ENCODE peak calls at places on chromosomes 12 and 14, in five cellular contexts. One of them, this sample, is unnamed.

GRCh38 chr12:76441016-76441415 is 92.8 kb upstream of the BBS10 start:
- DNase-seq in stimulated activated CD4-positive, alpha-beta T cell treated with anti-CD3 and anti-CD28 coated beads, Interleukin-12 subunit alpha, Interleukin-12 subunit beta, amount 100 ng/mL, for 4 hours: no peak
- DNase-seq in nephron progenitor cell: no peak
- DNase-seq in activated naive CD8-positive, alpha-beta T cell treated with anti-CD3 and anti-CD28 coated beads, Interleukin-2, amount 10 ng/mL, durations not matched to agents 7 days and 5 days: no peak
- DNase-seq in neural crest cell: no peak
- DNase-seq in this sample: no peak

GRCh38 chr12:119594399-119594730 is 791 bp downstream of the TMEM233 start:
- DNase-seq in stimulated activated CD4-positive, alpha-beta T cell treated with anti-CD3 and anti-CD28 coated beads, Interleukin-12 subunit alpha, Interleukin-12 subunit beta, amount 100 ng/mL, for 4 hours: no peak
- DNase-seq in nephron progenitor cell: peak; percentile 36
- DNase-seq in activated naive CD8-positive, alpha-beta T cell treated with anti-CD3 and anti-CD28 coated beads, Interleukin-2, amount 10 ng/mL, durations not matched to agents 7 days and 5 days: no peak
- DNase-seq in neural crest cell: no peak
- DNase-seq in this sample: no peak

GRCh38 chr12:65282840-65283239 is 4.4 kb downstream of the MSRB3 start:
- DNase-seq in stimulated activated CD4-positive, alpha-beta T cell treated with anti-CD3 and anti-CD28 coated beads, Interleukin-12 subunit alpha, Interleukin-12 subunit beta, amount 100 ng/mL, for 4 hours: no peak
- DNase-seq in nephron progenitor cell: no peak
- DNase-seq in activated naive CD8-positive, alpha-beta T cell treated with anti-CD3 and anti-CD28 coated beads, Interleukin-2, amount 10 ng/mL, durations not matched to agents 7 days and 5 days: no peak
- DNase-seq in neural crest cell: no peak
- DNase-seq in this sample: no peak

GRCh38 chr14:55291480-55292081 is 20.4 kb downstream of the FBXO34 start:
- DNase-seq in stimulated activated CD4-positive, alpha-beta T cell treated with anti-CD3 and anti-CD28 coated beads, Interleukin-12 subunit alpha, Interleukin-12 subunit beta, amount 100 ng/mL, for 4 hours: no peak
- DNase-seq in nephron progenitor cell: no peak
- DNase-seq in activated naive CD8-positive, alpha-beta T cell treated with anti-CD3 and anti-CD28 coated beads, Interleukin-2, amount 10 ng/mL, durations not matched to agents 7 days and 5 days: no peak
- DNase-seq in neural crest cell: no peak
- DNase-seq in this sample: no peak

GRCh38 chr14:80924365-80925103 is 17.0 kb downstream of the CEP128 start:
- DNase-seq in stimulated activated CD4-positive, alpha-beta T cell treated with anti-CD3 and anti-CD28 coated beads, Interleukin-12 subunit alpha, Interleukin-12 subunit beta, amount 100 ng/mL, for 4 hours: no peak
- DNase-seq in nephron progenitor cell: no peak
- DNase-seq in activated naive CD8-positive, alpha-beta T cell treated with anti-CD3 and anti-CD28 coated beads, Interleukin-2, amount 10 ng/mL, durations not matched to agents 7 days and 5 days: no peak
- DNase-seq in neural crest cell: no peak
- DNase-seq in this sample: no peak

GRCh38 chr12:100793182-100793581 is 1.4 kb upstream of the ANO4 start:
- DNase-seq in stimulated activated CD4-positive, alpha-beta T cell treated with anti-CD3 and anti-CD28 coated beads, Interleukin-12 subunit alpha, Interleukin-12 subunit beta, amount 100 ng/mL, for 4 hours: no peak
- DNase-seq in nephron progenitor cell: no peak
- DNase-seq in activated naive CD8-positive, alpha-beta T cell treated with anti-CD3 and anti-CD28 coated beads, Interleukin-2, amount 10 ng/mL, durations not matched to agents 7 days and 5 days: no peak
- DNase-seq in neural crest cell: no peak
- DNase-seq in this sample: no peak

GRCh38 chr12:21710944-21711343 is 53.3 kb upstream of the LDHB start:
- DNase-seq in stimulated activated CD4-positive, alpha-beta T cell treated with anti-CD3 and anti-CD28 coated beads, Interleukin-12 subunit alpha, Interleukin-12 subunit beta, amount 100 ng/mL, for 4 hours: no peak
- DNase-seq in nephron progenitor cell: no peak
- DNase-seq in activated naive CD8-positive, alpha-beta T cell treated with anti-CD3 and anti-CD28 coated beads, Interleukin-2, amount 10 ng/mL, durations not matched to agents 7 days and 5 days: no peak
- DNase-seq in neural crest cell: no peak
- DNase-seq in this sample: peak; percentile 34

GRCh38 chr12:56221233-56221756 is 427 bp downstream of the RNF41 start:
- DNase-seq in stimulated activated CD4-positive, alpha-beta T cell treated with anti-CD3 and anti-CD28 coated beads, Interleukin-12 subunit alpha, Interleukin-12 subunit beta, amount 100 ng/mL, for 4 hours: no peak
- DNase-seq in nephron progenitor cell: peak; percentile 65
- DNase-seq in activated naive CD8-positive, alpha-beta T cell treated with anti-CD3 and anti-CD28 coated beads, Interleukin-2, amount 10 ng/mL, durations not matched to agents 7 days and 5 days: no peak
- DNase-seq in neural crest cell: peak; percentile 14
- DNase-seq in this sample: peak; percentile 58

GRCh38 chr12:32034045-32034444 is 72.6 kb upstream of the BICD1 start:
- DNase-seq in stimulated activated CD4-positive, alpha-beta T cell treated with anti-CD3 and anti-CD28 coated beads, Interleukin-12 subunit alpha, Interleukin-12 subunit beta, amount 100 ng/mL, for 4 hours: no peak
- DNase-seq in nephron progenitor cell: peak; percentile 20
- DNase-seq in activated naive CD8-positive, alpha-beta T cell treated with anti-CD3 and anti-CD28 coated beads, Interleukin-2, amount 10 ng/mL, durations not matched to agents 7 days and 5 days: no peak
- DNase-seq in neural crest cell: no peak
- DNase-seq in this sample: no peak

GRCh38 chr12:47080725-47081502 is 1.2 kb upstream of the AMIGO2 start:
- DNase-seq in stimulated activated CD4-positive, alpha-beta T cell treated with anti-CD3 and anti-CD28 coated beads, Interleukin-12 subunit alpha, Interleukin-12 subunit beta, amount 100 ng/mL, for 4 hours: peak; percentile 44
- DNase-seq in nephron progenitor cell: peak; percentile 45
- DNase-seq in activated naive CD8-positive, alpha-beta T cell treated with anti-CD3 and anti-CD28 coated beads, Interleukin-2, amount 10 ng/mL, durations not matched to agents 7 days and 5 days: peak; percentile 65
- DNase-seq in neural crest cell: no peak
- DNase-seq in this sample: peak; percentile 83

GRCh38 chr14:73895939-73896338 is 9.3 kb downstream of the ZNF410 start:
- DNase-seq in stimulated activated CD4-positive, alpha-beta T cell treated with anti-CD3 and anti-CD28 coated beads, Interleukin-12 subunit alpha, Interleukin-12 subunit beta, amount 100 ng/mL, for 4 hours: no peak
- DNase-seq in nephron progenitor cell: no peak
- DNase-seq in activated naive CD8-positive, alpha-beta T cell treated with anti-CD3 and anti-CD28 coated beads, Interleukin-2, amount 10 ng/mL, durations not matched to agents 7 days and 5 days: no peak
- DNase-seq in neural crest cell: no peak
- DNase-seq in this sample: no peak

GRCh38 chr12:63103489-63104131 is 47.4 kb downstream of the AVPR1A start:
- DNase-seq in stimulated activated CD4-positive, alpha-beta T cell treated with anti-CD3 and anti-CD28 coated beads, Interleukin-12 subunit alpha, Interleukin-12 subunit beta, amount 100 ng/mL, for 4 hours: peak; percentile 2
- DNase-seq in nephron progenitor cell: peak; percentile 17
- DNase-seq in activated naive CD8-positive, alpha-beta T cell treated with anti-CD3 and anti-CD28 coated beads, Interleukin-2, amount 10 ng/mL, durations not matched to agents 7 days and 5 days: no peak
- DNase-seq in neural crest cell: no peak
- DNase-seq in this sample: peak; percentile 46

GRCh38 chr12:121373748-121374147 is 21.5 kb upstream of the ANAPC5 start:
- DNase-seq in stimulated activated CD4-positive, alpha-beta T cell treated with anti-CD3 and anti-CD28 coated beads, Interleukin-12 subunit alpha, Interleukin-12 subunit beta, amount 100 ng/mL, for 4 hours: no peak
- DNase-seq in nephron progenitor cell: no peak
- DNase-seq in activated naive CD8-positive, alpha-beta T cell treated with anti-CD3 and anti-CD28 coated beads, Interleukin-2, amount 10 ng/mL, durations not matched to agents 7 days and 5 days: no peak
- DNase-seq in neural crest cell: no peak
- DNase-seq in this sample: no peak

GRCh38 chr14:53295985-53296582 is 143.0 kb upstream of the DDHD1 start:
- DNase-seq in stimulated activated CD4-positive, alpha-beta T cell treated with anti-CD3 and anti-CD28 coated beads, Interleukin-12 subunit alpha, Interleukin-12 subunit beta, amount 100 ng/mL, for 4 hours: no peak
- DNase-seq in nephron progenitor cell: peak; percentile 28
- DNase-seq in activated naive CD8-positive, alpha-beta T cell treated with anti-CD3 and anti-CD28 coated beads, Interleukin-2, amount 10 ng/mL, durations not matched to agents 7 days and 5 days: no peak
- DNase-seq in neural crest cell: peak; percentile 26
- DNase-seq in this sample: peak; percentile 62

GRCh38 chr14:77139022-77139421 is 2.6 kb downstream of the ZDHHC22 start:
- DNase-seq in stimulated activated CD4-positive, alpha-beta T cell treated with anti-CD3 and anti-CD28 coated beads, Interleukin-12 subunit alpha, Interleukin-12 subunit beta, amount 100 ng/mL, for 4 hours: no peak
- DNase-seq in nephron progenitor cell: no peak
- DNase-seq in activated naive CD8-positive, alpha-beta T cell treated with anti-CD3 and anti-CD28 coated beads, Interleukin-2, amount 10 ng/mL, durations not matched to agents 7 days and 5 days: no peak
- DNase-seq in neural crest cell: no peak
- DNase-seq in this sample: no peak

GRCh38 chr12:66662729-66663128 is 16.1 kb downstream of the GRIP1 start:
- DNase-seq in stimulated activated CD4-positive, alpha-beta T cell treated with anti-CD3 and anti-CD28 coated beads, Interleukin-12 subunit alpha, Interleukin-12 subunit beta, amount 100 ng/mL, for 4 hours: no peak
- DNase-seq in nephron progenitor cell: no peak
- DNase-seq in activated naive CD8-positive, alpha-beta T cell treated with anti-CD3 and anti-CD28 coated beads, Interleukin-2, amount 10 ng/mL, durations not matched to agents 7 days and 5 days: no peak
- DNase-seq in neural crest cell: no peak
- DNase-seq in this sample: no peak

GRCh38 chr12:42483534-42483857 is 106.0 kb downstream of the PRICKLE1 start:
- DNase-seq in stimulated activated CD4-positive, alpha-beta T cell treated with anti-CD3 and anti-CD28 coated beads, Interleukin-12 subunit alpha, Interleukin-12 subunit beta, amount 100 ng/mL, for 4 hours: peak; percentile 22
- DNase-seq in nephron progenitor cell: peak; percentile 71
- DNase-seq in activated naive CD8-positive, alpha-beta T cell treated with anti-CD3 and anti-CD28 coated beads, Interleukin-2, amount 10 ng/mL, durations not matched to agents 7 days and 5 days: peak; percentile 41
- DNase-seq in neural crest cell: no peak
- DNase-seq in this sample: no peak